ENCODE peak calls at places on chromosomes 12 and 14, in six cellular contexts. One of them, this sample, is unnamed.

GRCh38 chr14:105489607-105490317 is 1.3 kb upstream of the TEDC1 start:
- DNase-seq in IMR-90: peak; percentile 76
- DNase-seq in HCT116: peak; percentile 85
- DNase-seq in neural progenitor cell: peak; percentile 91
- DNase-seq in foreskin keratinocyte: peak; percentile 81
- DNase-seq in endothelial cell of umbilical vein: peak; percentile 85
- DNase-seq in this sample: peak; percentile 61

GRCh38 chr14:71856199-71856919 is 75.9 kb upstream of the RGS6 start:
- DNase-seq in IMR-90: no peak
- DNase-seq in HCT116: no peak
- DNase-seq in neural progenitor cell: no peak
- DNase-seq in foreskin keratinocyte: no peak
- DNase-seq in endothelial cell of umbilical vein: no peak
- DNase-seq in this sample: no peak

GRCh38 chr12:5503371-5503770 is 71.5 kb downstream of the NTF3 start:
- DNase-seq in IMR-90: no peak
- DNase-seq in HCT116: no peak
- DNase-seq in neural progenitor cell: no peak
- DNase-seq in foreskin keratinocyte: no peak
- DNase-seq in endothelial cell of umbilical vein: no peak
- DNase-seq in this sample: no peak

GRCh38 chr12:11739980-11740379 is 90.5 kb downstream of the ETV6 start:
- DNase-seq in IMR-90: no peak
- DNase-seq in HCT116: no peak
- DNase-seq in neural progenitor cell: no peak
- DNase-seq in foreskin keratinocyte: no peak
- DNase-seq in endothelial cell of umbilical vein: no peak
- DNase-seq in this sample: no peak

GRCh38 chr14:91882369-91882768 is 15.0 kb upstream of the TC2N start:
- DNase-seq in IMR-90: no peak
- DNase-seq in HCT116: no peak
- DNase-seq in neural progenitor cell: no peak
- DNase-seq in foreskin keratinocyte: no peak
- DNase-seq in endothelial cell of umbilical vein: no peak
- DNase-seq in this sample: no peak

GRCh38 chr12:82329508-82329907 is 28.7 kb downstream of the CCDC59 start:
- DNase-seq in IMR-90: no peak
- DNase-seq in HCT116: no peak
- DNase-seq in neural progenitor cell: peak; percentile 79
- DNase-seq in foreskin keratinocyte: no peak
- DNase-seq in endothelial cell of umbilical vein: no peak
- DNase-seq in this sample: no peak

GRCh38 chr14:69674546-69675245 is 63.3 kb downstream of the SUSD6 start:
- DNase-seq in IMR-90: no peak
- DNase-seq in HCT116: no peak
- DNase-seq in neural progenitor cell: no peak
- DNase-seq in foreskin keratinocyte: no peak
- DNase-seq in endothelial cell of umbilical vein: peak; percentile 64
- DNase-seq in this sample: no peak

GRCh38 chr12:754871-755562 is 2.6 kb downstream of the WNK1 start:
- DNase-seq in IMR-90: peak; percentile 81
- DNase-seq in HCT116: no peak
- DNase-seq in neural progenitor cell: peak; percentile 49
- DNase-seq in foreskin keratinocyte: peak; percentile 55
- DNase-seq in endothelial cell of umbilical vein: peak; percentile 72
- DNase-seq in this sample: no peak

GRCh38 chr14:77158175-77158908 is 16.8 kb upstream of the ZDHHC22 start:
- DNase-seq in IMR-90: peak; percentile 71
- DNase-seq in HCT116: no peak
- DNase-seq in neural progenitor cell: peak; percentile 87
- DNase-seq in foreskin keratinocyte: peak; percentile 41
- DNase-seq in endothelial cell of umbilical vein: peak; percentile 20
- DNase-seq in this sample: no peak

GRCh38 chr12:116798719-116799118 is 60.6 kb downstream of the RNFT2 start:
- DNase-seq in IMR-90: no peak
- DNase-seq in HCT116: no peak
- DNase-seq in neural progenitor cell: no peak
- DNase-seq in foreskin keratinocyte: no peak
- DNase-seq in endothelial cell of umbilical vein: no peak
- DNase-seq in this sample: no peak
- H3K27ac ChIP-seq in IMR-90: no peak overlapping the region
- H3K27ac ChIP-seq in HCT116: no peak overlapping the region
- H3K27ac ChIP-seq in neural progenitor cell: no peak overlapping the region
- H3K27ac ChIP-seq in foreskin keratinocyte: no peak overlapping the region
- H3K27ac ChIP-seq in endothelial cell of umbilical vein: no peak overlapping the region
- H3K27ac ChIP-seq in this sample: no peak overlapping the region

DNA sequence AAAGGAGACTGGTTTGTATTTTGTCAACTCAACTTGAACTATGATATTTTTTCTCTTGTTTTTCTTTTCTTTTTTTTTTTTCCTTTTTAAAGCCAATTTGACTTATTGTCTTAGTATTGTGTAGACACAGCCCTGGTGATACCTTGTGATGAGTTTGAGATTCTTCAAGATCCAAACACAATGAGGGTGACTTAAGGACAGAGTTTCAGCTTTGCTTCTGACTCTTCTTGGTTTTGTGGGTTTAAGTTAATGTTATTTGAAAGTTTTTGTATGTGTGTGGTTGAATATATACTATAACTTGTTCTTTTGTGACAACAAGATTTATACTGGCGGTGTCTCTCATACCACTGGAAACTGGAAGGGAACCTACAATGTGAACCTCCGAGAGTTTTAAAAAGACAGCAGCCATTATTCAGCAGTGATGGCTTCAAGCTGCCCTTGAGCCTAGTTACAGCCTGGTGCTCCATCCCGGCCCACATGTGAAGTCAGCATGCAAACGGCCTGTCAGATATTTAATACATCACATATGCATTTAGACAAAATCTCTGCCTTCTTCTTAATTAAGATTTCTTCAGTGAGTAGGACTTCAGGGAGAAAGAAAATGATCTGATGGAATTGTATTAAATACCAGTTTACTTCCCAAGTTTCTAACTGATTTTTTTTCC is 87.9 kb upstream of the IGF1 start:
- DNase-seq in IMR-90: no peak
- DNase-seq in HCT116: no peak
- DNase-seq in neural progenitor cell: no peak
- DNase-seq in foreskin keratinocyte: no peak
- DNase-seq in endothelial cell of umbilical vein: no peak
- DNase-seq in this sample: no peak
- H3K27ac ChIP-seq in IMR-90: peak overlapping the region; percentile 7
- H3K27ac ChIP-seq in HCT116: no peak overlapping the region
- H3K27ac ChIP-seq in neural progenitor cell: no peak overlapping the region
- H3K27ac ChIP-seq in foreskin keratinocyte: no peak overlapping the region
- H3K27ac ChIP-seq in endothelial cell of umbilical vein: no peak overlapping the region
- H3K27ac ChIP-seq in this sample: peak overlapping the region; percentile 43

DNA sequence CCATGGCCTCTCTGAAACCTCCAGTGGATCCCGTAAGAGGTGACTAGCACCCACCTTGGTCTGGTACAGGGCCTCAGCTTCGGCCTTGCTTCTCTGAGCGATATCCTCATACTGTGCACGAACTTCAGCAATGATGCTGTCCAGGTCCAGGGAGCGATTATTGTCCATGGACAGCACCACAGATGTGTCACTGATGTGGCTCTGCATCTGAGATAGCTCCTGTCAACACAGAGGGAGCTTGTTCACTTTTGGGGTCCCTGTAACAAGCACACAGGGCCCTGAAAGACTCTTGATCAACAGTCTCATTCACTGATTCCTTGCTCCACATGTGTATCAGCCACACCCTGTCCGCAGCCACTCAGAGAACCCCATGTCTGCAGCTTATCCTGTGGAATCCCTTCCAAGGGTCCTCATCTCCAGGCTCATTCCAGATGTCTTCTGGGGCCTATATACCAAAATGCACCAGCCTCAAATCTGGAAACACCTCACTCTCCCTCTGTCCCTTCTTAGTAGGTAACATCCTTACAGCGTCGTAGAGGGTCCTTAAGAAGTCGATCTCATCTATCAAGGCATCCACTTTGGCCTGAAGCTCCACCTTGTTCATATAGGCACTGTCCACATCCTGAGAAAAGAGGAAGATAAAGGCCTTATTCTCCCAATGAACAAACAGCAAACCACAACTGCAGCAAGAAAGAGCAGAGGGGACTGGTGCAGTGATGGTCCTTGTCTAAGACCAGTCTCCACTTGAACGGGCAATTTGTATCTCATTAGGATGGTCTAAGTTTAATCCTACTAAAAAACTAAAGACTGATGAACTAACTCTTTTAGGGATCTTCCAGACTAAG is 3.5 kb downstream of the KRT3 start:
- DNase-seq in IMR-90: no peak
- DNase-seq in HCT116: no peak
- DNase-seq in neural progenitor cell: no peak
- DNase-seq in foreskin keratinocyte: no peak
- DNase-seq in endothelial cell of umbilical vein: no peak
- DNase-seq in this sample: no peak
- H3K27ac ChIP-seq in IMR-90: no peak overlapping the region
- H3K27ac ChIP-seq in HCT116: no peak overlapping the region
- H3K27ac ChIP-seq in neural progenitor cell: no peak overlapping the region
- H3K27ac ChIP-seq in foreskin keratinocyte: no peak overlapping the region
- H3K27ac ChIP-seq in endothelial cell of umbilical vein: no peak overlapping the region
- H3K27ac ChIP-seq in this sample: no peak overlapping the region

GRCh38 chr14:100416921-100417451 is 93.8 kb downstream of the SLC25A47 start:
- DNase-seq in IMR-90: peak; percentile 83
- DNase-seq in HCT116: no peak
- DNase-seq in neural progenitor cell: no peak
- DNase-seq in foreskin keratinocyte: peak; percentile 64
- DNase-seq in endothelial cell of umbilical vein: no peak
- DNase-seq in this sample: no peak
- H3K27ac ChIP-seq in IMR-90: peak overlapping the region; percentile 21
- H3K27ac ChIP-seq in HCT116: peak overlapping the region; percentile 58
- H3K27ac ChIP-seq in neural progenitor cell: no peak overlapping the region
- H3K27ac ChIP-seq in foreskin keratinocyte: no peak overlapping the region
- H3K27ac ChIP-seq in endothelial cell of umbilical vein: no peak overlapping the region
- H3K27ac ChIP-seq in this sample: peak overlapping the region; percentile 42

This sample was measured in epithelial cell of prostate.